ENCODE peak calls at places on chromosomes 1 and 21, in nine cellular contexts. P is hepatocyte, J is GM23248, D is neural progenitor cell, N is PC-3, W is HCT116, X is OCI-LY7, F is GM23338, L is SK-N-SH. U is an unnamed sample.

GRCh38 chr1:209583408-209583807 is at the start of gene CAMK1G:
- DNase-seq in P (peak), J (peak), D (peak), N (peak), W (no peak), X (no peak), F (peak), L (peak), U (no peak)

GRCh38 chr1:89311757-89312156 is 39.1 kb upstream of the GBP5 start:
- DNase-seq in P (no peak), J (no peak), D (no peak), N (peak), W (no peak), X (no peak), F (no peak), L (no peak), U (no peak)

GRCh38 chr1:176315519-176316220 is 108.6 kb upstream of the COP1 start:
- DNase-seq in P (no peak), J (no peak), D (no peak), N (no peak), W (no peak), X (no peak), F (no peak), L (no peak), U (no peak)

GRCh38 chr21:32338209-32338921 is 39.7 kb downstream of the MRAP start:
- DNase-seq in P (no peak), J (no peak), D (no peak), N (no peak), W (no peak), X (no peak), F (no peak), L (no peak), U (no peak)

GRCh38 chr1:59879556-59879955 is 47.0 kb downstream of the CYP2J2 start:
- DNase-seq in P (peak), J (peak), D (peak), N (peak), W (peak), X (peak), F (peak), L (peak), U (peak)

GRCh38 chr1:15323989-15324866 is 77.2 kb downstream of the FHAD1 start:
- DNase-seq in P (peak), J (peak), D (no peak), N (no peak), W (no peak), X (no peak), F (peak), L (no peak), U (no peak)

GRCh38 chr1:70727891-70728443 is 316.9 kb downstream of the CTH start:
- DNase-seq in P (no peak), J (no peak), D (peak), N (no peak), W (no peak), X (no peak), F (peak), L (no peak), U (no peak)

GRCh38 chr1:220770245-220770913 is 16.3 kb upstream of the MTARC1 start:
- DNase-seq in P (no peak), J (no peak), D (no peak), N (no peak), W (no peak), X (no peak), F (no peak), L (no peak), U (no peak)

GRCh38 chr1:157971723-157972122 is 21.7 kb upstream of the KIRREL1 start:
- DNase-seq in P (no peak), J (no peak), D (no peak), N (no peak), W (no peak), X (no peak), F (peak), L (no peak), U (no peak)

GRCh38 chr1:235650341-235651169 is 971 bp upstream of the GNG4 start:
- DNase-seq in P (peak), J (peak), D (peak), N (no peak), W (no peak), X (no peak), F (peak), L (no peak), U (no peak)

GRCh38 chr1:161200992-161201827 is 957 bp upstream of the NDUFS2 start:
- DNase-seq in P (no peak), J (peak), D (no peak), N (no peak), W (no peak), X (no peak), F (peak), L (no peak), U (no peak)
- H3K4me3 ChIP-seq in P (peak), J (peak), D (peak), N (peak), W (peak), X (peak), F (peak), L (peak), U (peak)

GRCh38 chr21:42735944-42736343 is 82.5 kb downstream of the PDE9A start:
- DNase-seq in P (no peak), J (no peak), D (no peak), N (no peak), W (no peak), X (no peak), F (no peak), L (no peak), U (no peak)

GRCh38 chr21:42736646-42737350 is 83.4 kb downstream of the PDE9A start:
- DNase-seq in P (no peak), J (no peak), D (no peak), N (no peak), W (no peak), X (no peak), F (no peak), L (no peak), U (no peak)

GRCh38 chr21:42739061-42739931 is 85.9 kb downstream of the PDE9A start:
- DNase-seq in P (no peak), J (peak), D (no peak), N (no peak), W (no peak), X (no peak), F (no peak), L (no peak), U (no peak)

GRCh38 chr21:42740405-42740909 is 87.0 kb downstream of the PDE9A start:
- DNase-seq in P (no peak), J (no peak), D (no peak), N (no peak), W (no peak), X (no peak), F (no peak), L (no peak), U (no peak)

DNA sequence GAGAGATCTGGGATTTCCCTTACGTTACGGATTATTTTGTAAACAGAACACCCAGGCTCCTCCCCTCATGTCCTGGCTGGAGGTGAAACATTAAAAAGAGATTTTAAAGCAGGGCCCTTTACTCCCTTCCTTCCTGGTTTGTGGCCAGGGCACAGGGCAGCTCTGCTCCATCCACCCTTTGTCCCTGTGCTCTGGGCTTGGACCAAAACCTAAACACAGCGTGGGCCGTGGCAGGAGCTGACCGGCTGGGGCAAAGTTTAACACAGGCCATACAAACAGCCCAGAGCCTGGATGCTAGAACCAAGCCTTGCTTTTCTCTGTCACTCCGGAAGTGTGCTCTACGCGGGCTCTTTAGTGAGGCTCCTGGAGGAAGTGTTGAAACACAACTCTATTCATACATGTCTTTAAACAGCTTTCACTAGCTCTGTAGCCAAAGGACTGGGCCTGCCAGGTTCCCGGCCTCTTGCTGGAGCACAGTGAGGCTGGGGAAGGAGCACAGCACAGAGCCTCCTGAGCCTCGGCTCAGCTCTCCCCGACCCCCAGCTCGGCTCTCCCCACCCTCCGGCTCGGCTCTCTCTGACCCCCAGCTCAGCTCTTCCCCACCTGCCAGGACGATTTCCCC is 84.7 kb downstream of the PDE9A start:
- DNase-seq in P (peak), J (no peak), D (no peak), N (no peak), W (no peak), X (no peak), F (no peak), L (no peak), U (no peak)
- TF ChIP-seq EZH2phosphoT487 in P (no peak), J (no peak), D (no peak), N (no peak), W (no peak), X (no peak), F (no peak), L (no peak), U (no peak)

GRCh38 chr1:11138952-11139351 is 39.3 kb upstream of the EXOSC10 start:
- DNase-seq in P (no peak), J (peak), D (no peak), N (peak), W (no peak), X (no peak), F (no peak), L (no peak), U (no peak)
- H3K4me3 ChIP-seq in P (no peak), J (no peak), D (no peak), N (no peak), W (no peak), X (no peak), F (no peak), L (no peak), U (no peak)

DNA sequence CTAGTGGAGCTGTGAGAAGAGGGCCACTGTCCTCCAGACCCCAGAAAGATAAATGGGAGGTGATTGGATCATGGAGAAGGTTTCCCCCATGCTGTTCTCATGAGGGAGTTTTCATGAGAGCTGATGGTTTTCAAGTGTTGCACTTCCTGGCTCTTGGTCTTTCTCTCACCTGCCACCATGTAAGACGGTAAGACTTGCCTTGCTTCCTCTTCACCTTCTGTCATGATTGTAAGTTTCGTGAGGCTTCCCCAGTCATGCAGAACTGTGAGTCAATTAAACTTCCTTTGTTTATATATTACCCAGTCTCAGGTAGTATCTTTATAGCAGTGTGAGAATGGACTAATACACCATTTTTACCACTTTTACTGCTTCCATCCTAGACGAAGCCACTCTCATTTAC is 27.6 kb downstream of the GPR88 start:
- DNase-seq in P (no peak), J (no peak), D (no peak), N (no peak), W (no peak), X (peak), F (no peak), L (no peak), U (no peak)
- TF ChIP-seq EZH2phosphoT487 in P (no peak), J (no peak), D (no peak), N (no peak), W (no peak), X (no peak), F (no peak), L (no peak), U (no peak)

GRCh38 chr1:24201941-24202440 is 14.9 kb upstream of the IFNLR1 start:
- DNase-seq in P (peak), J (peak), D (peak), N (peak), W (peak), X (peak), F (peak), L (peak), U (peak)

GRCh38 chr1:24195146-24195545 is 8.1 kb upstream of the IFNLR1 start:
- DNase-seq in P (no peak), J (no peak), D (no peak), N (peak), W (no peak), X (no peak), F (no peak), L (no peak), U (no peak)

GRCh38 chr1:24199291-24199900 is 12.3 kb upstream of the IFNLR1 start:
- DNase-seq in P (peak), J (peak), D (peak), N (peak), W (peak), X (peak), F (peak), L (peak), U (peak)

GRCh38 chr1:24195874-24196273 is 8.8 kb upstream of the IFNLR1 start:
- DNase-seq in P (no peak), J (no peak), D (no peak), N (no peak), W (no peak), X (no peak), F (peak), L (no peak), U (no peak)

GRCh38 chr1:24198766-24199165 is 11.7 kb upstream of the IFNLR1 start:
- DNase-seq in P (no peak), J (no peak), D (no peak), N (no peak), W (no peak), X (no peak), F (no peak), L (no peak), U (peak)
- H3K4me3 ChIP-seq in P (no peak), J (no peak), D (no peak), N (no peak), W (no peak), X (no peak), F (no peak), L (no peak), U (no peak)

U was measured in MM.1S.